ENCODE peak calls at places on chromosomes 13 and 19, in seven cellular contexts. Z, I, C, A, R, D and S are unnamed samples.
A peak's percentile ranks its signal among the peaks of the same experiment; 100 is the strongest.

GRCh38 chr19:53068199-53068598 is 23.7 kb downstream of the ERVV-2 start:
- DNase-seq in Z (no peak), I (no peak), C (no peak), A (no peak), R (no peak), D (no peak), S (no peak)

GRCh38 chr13:30142502-30143211 is 164.7 kb downstream of the KATNAL1 start:
- DNase-seq in Z (peak; percentile 78), I (no peak), C (peak; percentile 64), A (peak; percentile 99), R (no peak), D (peak; percentile 61), S (no peak)

GRCh38 chr19:18225702-18226468 is at the start of gene PDE4C:
- DNase-seq in Z (no peak), I (peak; percentile 66), C (peak; percentile 26), A (no peak), R (no peak), D (no peak), S (no peak)

GRCh38 chr19:57016076-57016475 is 103.7 kb upstream of the USP29 start:
- DNase-seq in Z (no peak), I (no peak), C (no peak), A (no peak), R (no peak), D (no peak), S (no peak)

GRCh38 chr19:40742477-40742876 is 7.8 kb downstream of the ACTMAP start:
- DNase-seq in Z (no peak), I (no peak), C (no peak), A (no peak), R (no peak), D (no peak), S (no peak)

GRCh38 chr19:28948531-28948930 is 264.4 kb downstream of the UQCRFS1 start:
- DNase-seq in Z (no peak), I (no peak), C (no peak), A (no peak), R (no peak), D (no peak), S (no peak)

GRCh38 chr19:6198896-6199239 is 63.4 kb downstream of the ACSBG2 start:
- DNase-seq in Z (no peak), I (no peak), C (no peak), A (no peak), R (no peak), D (no peak), S (no peak)

GRCh38 chr19:3113100-3114017 is 19.2 kb downstream of the GNA11 start:
- DNase-seq in Z (no peak), I (no peak), C (no peak), A (no peak), R (no peak), D (no peak), S (no peak)

GRCh38 chr19:47497821-47498520 is 14.0 kb upstream of the KPTN start:
- DNase-seq in Z (no peak), I (no peak), C (no peak), A (no peak), R (no peak), D (no peak), S (no peak)

GRCh38 chr13:106036870-106037269 is 498.6 kb downstream of the EFNB2 start:
- DNase-seq in Z (no peak), I (no peak), C (no peak), A (no peak), R (no peak), D (no peak), S (no peak)

GRCh38 chr13:98393873-98394272 is 183.0 kb downstream of the STK24 start:
- DNase-seq in Z (no peak), I (no peak), C (no peak), A (no peak), R (no peak), D (no peak), S (no peak)

GRCh38 chr19:27746691-27747380 is 1466.1 kb downstream of the UQCRFS1 start:
- DNase-seq in Z (no peak), I (peak; percentile 44), C (peak; percentile 19), A (peak; percentile 1), R (peak; percentile 39), D (peak; percentile 34), S (peak; percentile 17)

GRCh38 chr19:46546194-46546896 is 50.7 kb upstream of the PNMA8B start:
- DNase-seq in Z (peak; percentile 86), I (no peak), C (no peak), A (peak; percentile 14), R (peak; percentile 60), D (peak; percentile 31), S (peak; percentile 62)

GRCh38 chr13:34017231-34017630 is 199.3 kb downstream of the RFC3 start:
- DNase-seq in Z (no peak), I (no peak), C (no peak), A (no peak), R (no peak), D (no peak), S (no peak)

GRCh38 chr13:48068952-48069351 is 26.0 kb downstream of the MED4 start:
- DNase-seq in Z (no peak), I (no peak), C (no peak), A (no peak), R (no peak), D (no peak), S (no peak)

GRCh38 chr13:80814541-80814940 is 473.6 kb upstream of the SPRY2 start:
- DNase-seq in Z (no peak), I (no peak), C (no peak), A (no peak), R (no peak), D (no peak), S (no peak)

GRCh38 chr13:79522583-79522982 is 41.6 kb downstream of the NDFIP2 start:
- DNase-seq in Z (no peak), I (no peak), C (no peak), A (peak; percentile 64), R (no peak), D (no peak), S (no peak)

GRCh38 chr13:99046851-99047250 is 69.0 kb upstream of the DOCK9 start:
- DNase-seq in Z (no peak), I (no peak), C (no peak), A (no peak), R (no peak), D (no peak), S (no peak)

GRCh38 chr19:38892841-38893240 is 6.6 kb downstream of the SIRT2 start:
- DNase-seq in Z (no peak), I (no peak), C (no peak), A (no peak), R (no peak), D (no peak), S (no peak)

GRCh38 chr13:52767949-52768516 is 28.4 kb upstream of the CNMD start:
- DNase-seq in Z (no peak), I (no peak), C (no peak), A (no peak), R (no peak), D (no peak), S (no peak)

GRCh38 chr19:27890206-27890605 is 1322.7 kb downstream of the UQCRFS1 start:
- DNase-seq in Z (no peak), I (no peak), C (no peak), A (no peak), R (no peak), D (no peak), S (no peak)

GRCh38 chr13:51728275-51728673 is 75.7 kb downstream of the DHRS12 start:
- DNase-seq in Z (no peak), I (no peak), C (no peak), A (no peak), R (no peak), D (no peak), S (no peak)

GRCh38 chr13:51727634-51728274 is 76.2 kb downstream of the DHRS12 start:
- DNase-seq in Z (no peak), I (no peak), C (no peak), A (no peak), R (no peak), D (no peak), S (no peak)

GRCh38 chr13:51724721-51725120 is 79.2 kb downstream of the DHRS12 start:
- DNase-seq in Z (no peak), I (no peak), C (no peak), A (peak; percentile 28), R (no peak), D (no peak), S (no peak)

GRCh38 chr13:51728972-51729371 is 75.0 kb downstream of the DHRS12 start:
- DNase-seq in Z (no peak), I (no peak), C (no peak), A (peak; percentile 92), R (no peak), D (no peak), S (no peak)

GRCh38 chr13:51726446-51727185 is 77.3 kb downstream of the DHRS12 start:
- DNase-seq in Z (no peak), I (no peak), C (no peak), A (peak; percentile 90), R (no peak), D (no peak), S (no peak)
- H3K4me1 ChIP-seq in Z (peaks cover 33% of the 10 kb centered on the region), I (no peaks in the 10 kb centered on the region), C (peaks cover 4% of the 10 kb centered on the region), A (peaks cover 25% of the 10 kb centered on the region), R (peaks cover 48% of the 10 kb centered on the region), D (no peaks in the 10 kb centered on the region), S (no peaks in the 10 kb centered on the region)

DNA sequence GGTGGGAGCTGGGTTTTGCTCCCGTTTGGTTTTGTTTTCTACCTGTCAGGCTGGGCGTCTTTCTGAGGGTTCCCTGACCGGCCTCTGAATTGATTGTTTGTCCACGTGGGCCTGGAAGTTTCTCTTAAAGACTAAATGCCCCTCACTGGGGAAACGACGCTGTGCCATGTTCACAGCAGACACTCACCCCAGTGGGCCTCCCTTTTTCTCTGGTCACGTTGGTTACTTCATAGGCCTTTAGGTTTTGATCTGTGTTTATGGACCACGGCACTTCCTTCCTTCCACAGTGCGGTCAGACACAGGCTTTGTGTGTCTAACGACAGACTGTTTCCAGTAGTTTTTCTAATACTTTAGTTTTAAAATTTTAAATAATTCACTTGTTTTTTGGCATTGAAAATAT is 20.1 kb upstream of the NDUFS7 start:
- DNase-seq in Z (no peak), I (no peak), C (no peak), A (no peak), R (no peak), D (no peak), S (no peak)
- TF ChIP-seq CTCF in Z (no peak), I (no peak), C (no peak), A (no peak), R (no peak), D (no peak), S (no peak)

DNA sequence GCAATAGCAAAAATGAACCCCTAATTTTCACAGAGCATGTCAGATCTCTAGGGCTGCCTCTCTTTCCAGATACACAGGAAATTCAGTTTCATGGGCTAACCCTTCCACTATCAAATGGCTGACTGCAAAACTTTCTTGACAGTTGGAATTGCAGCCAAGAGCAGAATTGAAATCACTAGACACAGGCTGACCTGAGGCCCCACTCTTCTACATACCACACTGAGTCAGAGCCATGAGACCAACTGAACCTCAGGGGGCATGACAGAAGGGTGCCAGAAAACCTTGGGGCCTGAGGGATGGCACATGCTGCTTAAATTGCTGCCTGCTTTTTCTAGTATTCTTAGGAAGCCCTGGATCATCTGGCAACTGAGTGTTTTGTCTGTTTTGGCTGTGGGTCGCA is 1.7 kb upstream of the DLEU7 start:
- DNase-seq in Z (no peak), I (no peak), C (no peak), A (no peak), R (no peak), D (no peak), S (no peak)
- H3K4me1 ChIP-seq in Z (no peaks in the 10 kb centered on the region), I (no peaks in the 10 kb centered on the region), C (peaks cover 5% of the 10 kb centered on the region), A (no peaks in the 10 kb centered on the region), R (peaks cover 12% of the 10 kb centered on the region), D (no peaks in the 10 kb centered on the region), S (no peaks in the 10 kb centered on the region)

GRCh38 chr13:92074658-92075057 is 676.2 kb downstream of the GPC5 start:
- DNase-seq in Z (peak; percentile 35), I (no peak), C (no peak), A (no peak), R (no peak), D (no peak), S (no peak)
- TF ChIP-seq CTCF in Z (peak; percentile 59), I (no peak), C (no peak), A (no peak), R (no peak), D (peak; percentile 6), S (no peak)

GRCh38 chr19:12783226-12783848 is 7.9 kb upstream of the JUNB start:
- DNase-seq in Z (no peak), I (no peak), C (no peak), A (no peak), R (no peak), D (no peak), S (no peak)
- H3K4me1 ChIP-seq in Z (peaks cover 74% of the 10 kb centered on the region), I (peaks cover 7% of the 10 kb centered on the region), C (peaks cover 39% of the 10 kb centered on the region), A (peaks cover 52% of the 10 kb centered on the region), R (peaks cover 82% of the 10 kb centered on the region), D (peaks cover 52% of the 10 kb centered on the region), S (peaks cover 32% of the 10 kb centered on the region)